ENCODE peak calls at places on chromosomes 13 and 19, in seven cellular contexts. J, S, C, Z, O, N and P are unnamed samples.

GRCh38 chr13:43730642-43731041 is 56.1 kb downstream of the ENOX1 start:
- DNase-seq in N (no peak), S (no peak), C (no peak), O (no peak), J (no peak), Z (no peak), P (no peak)

GRCh38 chr19:38543807-38544568 is 73.8 kb downstream of the MAP4K1 start:
- DNase-seq in J (no peak), N (peak; percentile 45), C (no peak), S (peak; percentile 97), O (peak; percentile 78), Z (peak; percentile 30), P (peak; percentile 19)

GRCh38 chr13:44212633-44213387 is 160.8 kb upstream of the SERP2 start:
- DNase-seq in O (no peak), J (no peak), N (no peak), C (no peak), S (no peak), Z (no peak), P (no peak)

GRCh38 chr13:24097667-24098066 is 62.9 kb upstream of the SPATA13 start:
- DNase-seq in N (peak; percentile 41), C (no peak), Z (peak; percentile 48), O (no peak), J (no peak), S (no peak), P (no peak)

GRCh38 chr13:31927219-31927653 is 104.3 kb upstream of the FRY start:
- DNase-seq in S (no peak), N (no peak), O (no peak), J (no peak), C (no peak), Z (no peak), P (no peak)

GRCh38 chr13:21124853-21125252 is 51.5 kb downstream of the SKA3 start:
- DNase-seq in Z (no peak), O (peak; percentile 58), C (no peak), S (peak; percentile 70), J (peak; percentile 20), N (no peak), P (no peak)

GRCh38 chr19:2503521-2504109 is 27.7 kb downstream of the GADD45B start:
- DNase-seq in J (no peak), S (peak; percentile 73), C (peak; percentile 82), Z (peak; percentile 70), N (peak; percentile 64), O (no peak), P (peak; percentile 50)

GRCh38 chr13:106911602-106912001 is 343.7 kb upstream of the ARGLU1 start:
- DNase-seq in O (no peak), N (no peak), J (no peak), Z (no peak), C (no peak), S (peak; percentile 3), P (no peak)

GRCh38 chr19:30371157-30371845 is 883 bp upstream of the ZNF536 start:
- DNase-seq in N (no peak), C (no peak), J (no peak), Z (no peak), S (no peak), O (no peak), P (no peak)